ENCODE peak calls at places on chromosome 20, in eight cellular contexts. C is stimulated activated CD4-positive, alpha-beta T cell treated with anti-CD3 and anti-CD28 coated beads, Interleukin-12 subunit alpha, Interleukin-12 subunit beta, amount 100 ng/mL, for 4 hours; W is Right ventricle myocardium superior; E is left ventricle myocardium superior; G is bronchial epithelial cell; U is ELF-1; K is endothelial cell; S is right cardiac atrium. M is an unnamed sample.

GRCh38 chr20:2693286-2693995 is 861 bp downstream of the EBF4 start:
- DNase-seq in C (peak), W (no peak), E (peak), G (no peak), U (peak), K (no peak), S (peak), M (peak)

GRCh38 chr20:37511605-37512275 is 9.3 kb upstream of the NNAT start:
- DNase-seq in C (no peak), W (no peak), E (no peak), G (peak), U (no peak), K (no peak), S (no peak), M (no peak)

GRCh38 chr20:11807070-11807741 is 110.5 kb upstream of the BTBD3 start:
- DNase-seq in C (no peak), W (no peak), E (no peak), G (peak), U (no peak), K (no peak), S (no peak), M (no peak)

GRCh38 chr20:6533321-6533720 is 234.2 kb upstream of the BMP2 start:
- DNase-seq in C (no peak), W (no peak), E (no peak), G (no peak), U (no peak), K (no peak), S (no peak), M (no peak)

GRCh38 chr20:35286899-35287508 is 2.4 kb upstream of the EIF6 start:
- DNase-seq in C (no peak), W (no peak), E (peak), G (no peak), U (no peak), K (no peak), S (no peak), M (no peak)

GRCh38 chr20:37267684-37268313 is 6.2 kb upstream of the GHRH start:
- DNase-seq in C (no peak), W (no peak), E (no peak), G (no peak), U (peak), K (no peak), S (no peak), M (no peak)

GRCh38 chr20:61588356-61589054 is 336.4 kb downstream of the CDH4 start:
- DNase-seq in C (no peak), W (no peak), E (no peak), G (no peak), U (peak), K (no peak), S (no peak), M (no peak)

GRCh38 chr20:3067139-3068009 is 4.0 kb upstream of the OXT start:
- DNase-seq in C (no peak), W (no peak), E (no peak), G (no peak), U (no peak), K (no peak), S (no peak), M (no peak)